ENCODE peak calls at places on chromosomes 6 and 20, in five cellular contexts. One of them, this sample, is unnamed.

GRCh38 chr20:19757487-19757972 is 528 bp upstream of the RIN2 start:
- DNase-seq in upper lobe of left lung: peak; percentile 95
- DNase-seq in left ventricle myocardium inferior: peak; percentile 92
- DNase-seq in transverse colon: peak; percentile 74
- DNase-seq in BJ: no peak
- DNase-seq in this sample: peak; percentile 92

GRCh38 chr6:39361657-39362486 is 39.4 kb upstream of the KCNK16 start:
- DNase-seq in upper lobe of left lung: no peak
- DNase-seq in left ventricle myocardium inferior: peak; percentile 49
- DNase-seq in transverse colon: peak; percentile 67
- DNase-seq in BJ: no peak
- DNase-seq in this sample: peak; percentile 73

GRCh38 chr6:166752097-166752496 is 125.0 kb upstream of the RPS6KA2 start:
- DNase-seq in upper lobe of left lung: no peak
- DNase-seq in left ventricle myocardium inferior: no peak
- DNase-seq in transverse colon: no peak
- DNase-seq in BJ: no peak
- DNase-seq in this sample: no peak

GRCh38 chr6:160043784-160044183 is 74.9 kb downstream of the IGF2R start:
- DNase-seq in upper lobe of left lung: no peak
- DNase-seq in left ventricle myocardium inferior: no peak
- DNase-seq in transverse colon: no peak
- DNase-seq in BJ: no peak
- DNase-seq in this sample: no peak

GRCh38 chr20:36385503-36385902 is 79.4 kb downstream of the DLGAP4 start:
- DNase-seq in upper lobe of left lung: no peak
- DNase-seq in left ventricle myocardium inferior: no peak
- DNase-seq in transverse colon: no peak
- DNase-seq in BJ: no peak
- DNase-seq in this sample: no peak

GRCh38 chr6:27558028-27558724 is 85.3 kb upstream of the ZNF184 start:
- DNase-seq in upper lobe of left lung: no peak
- DNase-seq in left ventricle myocardium inferior: no peak
- DNase-seq in transverse colon: no peak
- DNase-seq in BJ: no peak
- DNase-seq in this sample: no peak

GRCh38 chr6:145428656-145429173 is 306.6 kb downstream of the EPM2A start:
- DNase-seq in upper lobe of left lung: no peak
- DNase-seq in left ventricle myocardium inferior: no peak
- DNase-seq in transverse colon: no peak
- DNase-seq in BJ: no peak
- DNase-seq in this sample: no peak

GRCh38 chr20:35007891-35008290 is 52.2 kb downstream of the MYH7B start:
- DNase-seq in upper lobe of left lung: no peak
- DNase-seq in left ventricle myocardium inferior: no peak
- DNase-seq in transverse colon: peak; percentile 5
- DNase-seq in BJ: no peak
- DNase-seq in this sample: peak; percentile 7

GRCh38 chr6:151436814-151437213 is 15.1 kb downstream of the RMND1 start:
- DNase-seq in upper lobe of left lung: no peak
- DNase-seq in left ventricle myocardium inferior: no peak
- DNase-seq in transverse colon: no peak
- DNase-seq in BJ: no peak
- DNase-seq in this sample: no peak

GRCh38 chr6:131731224-131731623 is 20.4 kb upstream of the CTAGE9 start:
- DNase-seq in upper lobe of left lung: no peak
- DNase-seq in left ventricle myocardium inferior: no peak
- DNase-seq in transverse colon: no peak
- DNase-seq in BJ: no peak
- DNase-seq in this sample: no peak

GRCh38 chr6:379367-380181 is 12.0 kb upstream of the IRF4 start:
- DNase-seq in upper lobe of left lung: peak; percentile 86
- DNase-seq in left ventricle myocardium inferior: no peak
- DNase-seq in transverse colon: no peak
- DNase-seq in BJ: no peak
- DNase-seq in this sample: no peak

GRCh38 chr20:62706344-62706743 is 2.3 kb upstream of the NTSR1 start:
- DNase-seq in upper lobe of left lung: peak; percentile 42
- DNase-seq in left ventricle myocardium inferior: no peak
- DNase-seq in transverse colon: no peak
- DNase-seq in BJ: no peak
- DNase-seq in this sample: no peak

GRCh38 chr20:45034436-45034835 is 66.5 kb downstream of the KCNS1 start:
- DNase-seq in upper lobe of left lung: no peak
- DNase-seq in left ventricle myocardium inferior: no peak
- DNase-seq in transverse colon: no peak
- DNase-seq in BJ: no peak
- DNase-seq in this sample: no peak

GRCh38 chr20:23636908-23637281 is 860 bp downstream of the CST3 start:
- DNase-seq in upper lobe of left lung: no peak
- DNase-seq in left ventricle myocardium inferior: no peak
- DNase-seq in transverse colon: no peak
- DNase-seq in BJ: no peak
- DNase-seq in this sample: no peak
- H3K4me3 ChIP-seq in upper lobe of left lung: peak overlapping the region; percentile 95
- H3K4me3 ChIP-seq in left ventricle myocardium inferior: peak overlapping the region; percentile 84
- H3K4me3 ChIP-seq in transverse colon: peak overlapping the region; percentile 93
- H3K4me3 ChIP-seq in BJ: peak overlapping the region; percentile 77
- H3K4me3 ChIP-seq in this sample: peak overlapping the region; percentile 99

DNA sequence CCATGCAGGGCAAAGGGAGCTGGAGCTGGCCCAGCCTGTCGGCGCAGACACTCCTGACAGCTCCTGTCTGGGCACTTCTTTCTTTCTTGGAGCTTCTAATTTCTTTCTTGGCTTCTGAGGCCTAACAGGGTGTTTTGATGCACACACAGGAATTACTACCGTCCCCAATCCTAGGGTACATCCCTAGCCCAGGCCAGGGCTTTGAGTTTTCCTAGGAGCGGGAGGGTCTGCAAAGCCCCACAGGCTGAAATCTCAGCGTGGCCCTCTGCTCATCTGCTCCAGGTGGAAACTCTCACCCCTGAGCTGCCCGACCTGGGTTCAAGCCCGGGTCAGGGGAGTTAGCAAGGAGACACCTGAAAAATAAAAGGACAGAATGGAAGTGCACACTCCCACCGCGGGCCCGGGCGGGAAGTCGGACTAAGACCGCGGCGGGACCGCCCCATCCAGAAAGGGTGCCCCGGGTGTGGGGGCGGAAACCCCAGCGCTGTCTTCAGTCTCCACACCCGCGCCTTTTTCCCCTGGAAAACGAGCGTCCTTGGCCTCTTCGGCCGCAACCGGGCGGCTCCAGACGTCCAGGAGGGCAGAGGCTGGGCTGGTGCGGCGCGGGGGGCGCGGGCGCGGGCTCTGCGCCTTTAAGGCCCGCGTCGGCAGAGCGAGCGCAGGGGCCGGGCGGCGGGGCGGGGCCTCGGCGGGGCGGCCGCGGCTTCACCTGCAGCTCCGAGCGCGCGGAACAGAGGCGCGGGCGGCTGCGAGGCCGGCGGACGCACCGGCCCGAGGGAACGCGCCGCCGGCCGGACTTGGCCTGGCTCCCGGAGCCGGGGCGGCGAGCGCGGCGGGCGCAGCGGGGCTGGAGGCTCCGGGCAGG is at the start of gene CDH4:
- DNase-seq in upper lobe of left lung: peak; percentile 84
- DNase-seq in left ventricle myocardium inferior: no peak
- DNase-seq in transverse colon: no peak
- DNase-seq in BJ: no peak
- DNase-seq in this sample: no peak
- H3K4me3 ChIP-seq in upper lobe of left lung: peak within 1 kb of the TSS; percentile 30
- H3K4me3 ChIP-seq in left ventricle myocardium inferior: peak within 1 kb of the TSS; percentile 64
- H3K4me3 ChIP-seq in transverse colon: no peak within 1 kb of the TSS
- H3K4me3 ChIP-seq in BJ: peak within 1 kb of the TSS; percentile 50
- H3K4me3 ChIP-seq in this sample: peak within 1 kb of the TSS; percentile 64

GRCh38 chr6:169213814-169214520 is 39.7 kb downstream of the THBS2 start:
- DNase-seq in upper lobe of left lung: peak; percentile 68
- DNase-seq in left ventricle myocardium inferior: no peak
- DNase-seq in transverse colon: no peak
- DNase-seq in BJ: no peak
- DNase-seq in this sample: no peak
- H3K4me3 ChIP-seq in upper lobe of left lung: no peak overlapping the region
- H3K4me3 ChIP-seq in left ventricle myocardium inferior: peak overlapping the region; percentile 62
- H3K4me3 ChIP-seq in transverse colon: no peak overlapping the region
- H3K4me3 ChIP-seq in BJ: no peak overlapping the region
- H3K4me3 ChIP-seq in this sample: peak overlapping the region; percentile 71

DNA sequence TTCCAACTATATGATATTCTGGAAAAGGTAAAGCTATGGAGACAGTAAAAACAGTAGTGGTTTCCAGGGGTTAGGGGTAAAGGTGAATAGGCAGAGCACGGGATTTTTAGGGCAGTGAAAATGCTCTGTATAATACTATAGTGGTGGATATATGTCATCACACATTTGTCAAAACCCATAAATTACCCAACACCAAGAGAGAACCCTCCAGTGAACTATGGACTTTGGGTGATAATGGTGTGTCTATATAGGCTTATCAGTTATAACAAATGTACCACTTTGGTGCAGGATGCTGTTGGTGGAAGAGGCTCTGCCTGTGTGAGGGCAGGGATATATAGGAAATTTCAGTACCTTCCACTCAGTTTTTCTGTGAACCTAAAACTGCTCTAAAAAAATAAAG is 149.9 kb downstream of the GPX5 start:
- DNase-seq in upper lobe of left lung: no peak
- DNase-seq in left ventricle myocardium inferior: no peak
- DNase-seq in transverse colon: no peak
- DNase-seq in BJ: no peak
- DNase-seq in this sample: no peak
- H3K4me3 ChIP-seq in upper lobe of left lung: no peak overlapping the region
- H3K4me3 ChIP-seq in left ventricle myocardium inferior: no peak overlapping the region
- H3K4me3 ChIP-seq in transverse colon: no peak overlapping the region
- H3K4me3 ChIP-seq in BJ: no peak overlapping the region
- H3K4me3 ChIP-seq in this sample: no peak overlapping the region

DNA sequence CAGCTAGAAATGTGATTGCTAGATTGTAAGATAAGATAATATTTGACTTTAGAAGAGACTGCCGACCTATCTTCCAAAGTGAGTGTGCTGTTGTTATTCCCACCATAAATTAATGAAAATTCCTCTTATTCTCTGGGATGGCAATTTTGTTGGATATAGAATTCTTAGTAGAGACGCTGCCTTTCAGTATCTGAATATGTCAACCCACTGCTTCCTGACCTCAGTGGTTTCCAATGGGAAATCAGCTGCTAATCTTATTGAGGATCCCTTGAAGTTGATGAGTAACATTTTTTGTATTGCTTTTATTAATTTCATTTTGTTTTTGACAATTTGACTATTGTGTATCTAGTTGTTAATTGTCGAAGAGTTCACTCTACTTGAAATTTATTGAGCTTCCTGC is 313.0 kb downstream of the BMP2 start:
- DNase-seq in upper lobe of left lung: no peak
- DNase-seq in left ventricle myocardium inferior: no peak
- DNase-seq in transverse colon: no peak
- DNase-seq in BJ: no peak
- DNase-seq in this sample: no peak
- H3K4me3 ChIP-seq in upper lobe of left lung: no peak overlapping the region
- H3K4me3 ChIP-seq in left ventricle myocardium inferior: no peak overlapping the region
- H3K4me3 ChIP-seq in transverse colon: no peak overlapping the region
- H3K4me3 ChIP-seq in BJ: no peak overlapping the region
- H3K4me3 ChIP-seq in this sample: no peak overlapping the region